ENCODE peak calls at places on chromosome 11, in ten cellular contexts. N, R, F, P, W, Q, I, D, Y and K are unnamed samples.

GRCh38 chr11:72103754-72104167 is 664 bp upstream of the LAMTOR1 start:
- DNase-seq in N (no peak), R (no peak), F (no peak), P (no peak), W (no peak), Q (no peak), I (no peak), D (no peak), Y (no peak), K (no peak)

GRCh38 chr11:10017050-10017449 is 277.0 kb downstream of the SBF2 start:
- DNase-seq in N (no peak), R (no peak), F (no peak), P (no peak), W (no peak), Q (no peak), I (no peak), D (no peak), Y (no peak), K (no peak)

GRCh38 chr11:12783765-12784164 is 109.5 kb downstream of the TEAD1 start:
- DNase-seq in N (no peak), R (no peak), F (no peak), P (no peak), W (no peak), Q (no peak), I (no peak), D (no peak), Y (no peak), K (no peak)

GRCh38 chr11:71913716-71914115 is 14.7 kb downstream of the XNDC1N start:
- DNase-seq in N (no peak), R (no peak), F (no peak), P (no peak), W (peak; percentile 64), Q (no peak), I (no peak), D (peak; percentile 26), Y (no peak), K (no peak)

GRCh38 chr11:21933095-21933494 is 259.8 kb upstream of the ANO5 start:
- DNase-seq in N (no peak), R (no peak), F (no peak), P (no peak), W (no peak), Q (no peak), I (no peak), D (no peak), Y (no peak), K (no peak)

GRCh38 chr11:128187377-128187776 is 400.0 kb downstream of the ETS1 start:
- DNase-seq in N (no peak), R (no peak), F (no peak), P (no peak), W (no peak), Q (no peak), I (no peak), D (no peak), Y (no peak), K (no peak)

GRCh38 chr11:31823372-31824371 is 12.6 kb upstream of the PAX6 start:
- DNase-seq in N (no peak), R (no peak), F (no peak), P (peak; percentile 77), W (no peak), Q (no peak), I (no peak), D (no peak), Y (no peak), K (no peak)

GRCh38 chr11:69699213-69699612 is 4.6 kb downstream of the FGF19 start:
- DNase-seq in N (no peak), R (no peak), F (no peak), P (no peak), W (no peak), Q (peak; percentile 46), I (peak; percentile 71), D (no peak), Y (no peak), K (no peak)

GRCh38 chr11:120601566-120601965 is 90.0 kb downstream of the GRIK4 start:
- DNase-seq in N (no peak), R (no peak), F (peak; percentile 38), P (no peak), W (no peak), Q (no peak), I (no peak), D (peak; percentile 20), Y (no peak), K (peak; percentile 22)

GRCh38 chr11:66268953-66269906 is 791 bp downstream of the RAB1B start:
- DNase-seq in N (no peak), R (peak; percentile 61), F (no peak), P (peak; percentile 78), W (peak; percentile 30), Q (no peak), I (no peak), D (no peak), Y (no peak), K (no peak)

GRCh38 chr11:11640996-11641395 is 19.2 kb upstream of the GALNT18 start:
- DNase-seq in N (no peak), R (no peak), F (no peak), P (no peak), W (no peak), Q (no peak), I (no peak), D (no peak), Y (no peak), K (no peak)

GRCh38 chr11:60348116-60348515 is 21.1 kb downstream of the MS4A6E start:
- DNase-seq in N (no peak), R (no peak), F (no peak), P (no peak), W (no peak), Q (no peak), I (no peak), D (no peak), Y (no peak), K (no peak)

GRCh38 chr11:77299528-77299993 is 1.9 kb downstream of the GDPD4 start:
- DNase-seq in N (no peak), R (peak; percentile 56), F (no peak), P (no peak), W (no peak), Q (no peak), I (no peak), D (no peak), Y (no peak), K (no peak)

GRCh38 chr11:67071420-67072284 is 15.0 kb downstream of the RHOD start:
- DNase-seq in N (peak; percentile 79), R (peak; percentile 94), F (peak; percentile 38), P (peak; percentile 97), W (no peak), Q (peak; percentile 80), I (peak; percentile 91), D (no peak), Y (peak; percentile 64), K (no peak)

GRCh38 chr11:111367411-111368284 is 11.4 kb downstream of the POU2AF1 start:
- DNase-seq in N (no peak), R (no peak), F (no peak), P (no peak), W (no peak), Q (no peak), I (no peak), D (no peak), Y (no peak), K (no peak)

GRCh38 chr11:84468255-84468654 is 1158.9 kb downstream of the DLG2 start:
- DNase-seq in N (no peak), R (no peak), F (no peak), P (no peak), W (no peak), Q (no peak), I (no peak), D (no peak), Y (no peak), K (no peak)

GRCh38 chr11:132471491-132471890 is 1060.8 kb downstream of the OPCML start:
- DNase-seq in N (no peak), R (no peak), F (no peak), P (no peak), W (no peak), Q (no peak), I (no peak), D (no peak), Y (no peak), K (no peak)

GRCh38 chr11:124667601-124668000 is 5.9 kb downstream of the SIAE start:
- DNase-seq in N (no peak), R (no peak), F (no peak), P (no peak), W (no peak), Q (no peak), I (no peak), D (no peak), Y (no peak), K (no peak)

GRCh38 chr11:33015621-33016551 is at the start of gene DEPDC7:
- DNase-seq in N (peak; percentile 88), R (peak; percentile 89), F (peak; percentile 75), P (peak; percentile 97), W (peak; percentile 72), Q (peak; percentile 94), I (peak; percentile 94), D (peak; percentile 67), Y (peak; percentile 82), K (peak; percentile 53)

DNA sequence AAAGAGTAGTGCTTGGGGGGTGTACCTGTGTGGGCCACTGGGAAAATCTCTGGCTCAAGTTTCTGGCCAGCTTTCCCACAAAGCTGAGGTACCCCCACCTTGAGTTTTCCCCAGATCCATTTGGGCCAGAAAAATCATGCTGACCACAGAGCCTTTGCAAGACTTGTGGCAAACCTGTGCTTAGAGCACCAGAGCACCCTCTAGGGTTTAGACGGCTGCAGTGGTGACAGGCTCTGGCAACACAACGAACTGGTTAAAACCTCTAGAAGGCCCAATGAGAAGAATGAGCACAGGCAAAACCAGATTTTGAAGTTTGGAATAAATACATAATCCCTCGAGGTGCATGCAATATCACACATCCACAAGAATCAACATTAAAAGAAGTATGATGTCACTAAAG is 290.7 kb upstream of the FOLH1 start:
- DNase-seq in N (no peak), R (no peak), F (no peak), P (peak; percentile 47), W (no peak), Q (no peak), I (no peak), D (no peak), Y (no peak), K (no peak)
- H3K4me3 ChIP-seq in N (no peak overlapping the region), R (no peak overlapping the region), F (no peak overlapping the region), P (no peak overlapping the region), W (no peak overlapping the region), Q (no peak overlapping the region), I (no peak overlapping the region), D (no peak overlapping the region), Y (no peak overlapping the region), K (no peak overlapping the region)

GRCh38 chr11:1091332-1092083 is 16.8 kb downstream of the MUC2 start:
- DNase-seq in N (no peak), R (no peak), F (no peak), P (no peak), W (no peak), Q (no peak), I (peak; percentile 22), D (no peak), Y (no peak), K (no peak)
- H3K4me3 ChIP-seq in N (no peak overlapping the region), R (no peak overlapping the region), F (no peak overlapping the region), P (no peak overlapping the region), W (no peak overlapping the region), Q (no peak overlapping the region), I (no peak overlapping the region), D (no peak overlapping the region), Y (no peak overlapping the region), K (no peak overlapping the region)

GRCh38 chr11:122983438-122984185 is 2.0 kb upstream of the BSX start:
- DNase-seq in N (no peak), R (no peak), F (no peak), P (peak; percentile 60), W (no peak), Q (no peak), I (no peak), D (no peak), Y (no peak), K (no peak)
- H3K4me3 ChIP-seq in N (peak overlapping the region; percentile 60), R (peak overlapping the region; percentile 79), F (peak overlapping the region; percentile 59), P (peak overlapping the region; percentile 81), W (peak overlapping the region; percentile 35), Q (peak overlapping the region; percentile 49), I (peak overlapping the region; percentile 51), D (peak overlapping the region; percentile 58), Y (peak overlapping the region; percentile 49), K (peak overlapping the region; percentile 63)

GRCh38 chr11:62921201-62921572 is at the start of gene CHRM1:
- DNase-seq in N (no peak), R (no peak), F (no peak), P (peak; percentile 60), W (no peak), Q (no peak), I (peak; percentile 76), D (no peak), Y (no peak), K (no peak)
- H3K4me3 ChIP-seq in N (no peak within 1 kb of the TSS), R (peak within 1 kb of the TSS; percentile 16), F (no peak within 1 kb of the TSS), P (no peak within 1 kb of the TSS), W (no peak within 1 kb of the TSS), Q (no peak within 1 kb of the TSS), I (no peak within 1 kb of the TSS), D (no peak within 1 kb of the TSS), Y (no peak within 1 kb of the TSS), K (no peak within 1 kb of the TSS)